ENCODE peak calls at places on chromosomes 16 and 17, in nine cellular contexts. B is foreskin melanocyte, H is left cardiac atrium, M is heart right ventricle, J is astrocyte of the hippocampus, V is AG10803, C is transverse colon, W is IMR-90, X is activated T-cell treated with anti-CD3 and anti-CD28 coated beads for 1 hour. O is an unnamed sample.

GRCh38 chr16:1782408-1783247 is at the start of the genes NUBP2 and SPSB3:
- DNase-seq in M (peak), W (peak), H (peak), C (peak), B (peak), X (peak), J (peak), V (peak), O (peak)

GRCh38 chr17:68204736-68205135 is 43.1 kb upstream of the AMZ2 start:
- DNase-seq in J (no peak), M (peak), X (no peak), C (no peak), V (no peak), W (no peak), B (no peak), H (peak), O (no peak)

GRCh38 chr17:41404024-41404651 is 6.7 kb upstream of the KRT31 start:
- DNase-seq in H (no peak), X (peak), C (no peak), J (peak), W (peak), B (peak), M (no peak), V (peak), O (peak)

GRCh38 chr16:81707411-81708321 is 71.4 kb upstream of the PLCG2 start:
- DNase-seq in J (no peak), H (no peak), W (peak), X (no peak), M (no peak), B (no peak), C (peak), V (peak), O (peak)

GRCh38 chr17:48692049-48692448 is 30.3 kb downstream of the PRAC1 start:
- DNase-seq in B (no peak), X (no peak), V (no peak), J (no peak), W (no peak), H (no peak), C (no peak), M (no peak), O (no peak)

GRCh38 chr17:74147436-74147835 is 56.0 kb upstream of the RPL38 start:
- DNase-seq in J (no peak), W (no peak), B (no peak), H (no peak), C (no peak), V (no peak), M (no peak), X (no peak), O (no peak)

GRCh38 chr16:50742521-50743150 is 750 bp downstream of the CYLD start:
- DNase-seq in B (no peak), X (peak), M (no peak), J (peak), C (peak), H (peak), W (peak), V (peak), O (peak)

GRCh38 chr17:39600469-39601009 is 7.2 kb downstream of the NEUROD2 start:
- DNase-seq in M (no peak), C (no peak), W (no peak), V (no peak), B (no peak), J (no peak), H (no peak), X (no peak), O (no peak)

GRCh38 chr17:82400206-82400605 is 17.9 kb upstream of the HEXD start:
- DNase-seq in X (no peak), W (peak), M (no peak), J (no peak), C (no peak), V (peak), H (no peak), B (no peak), O (peak)